ENCODE peak calls at places on chromosomes 3 and 15, in four cellular contexts. C is A549, A is tibial nerve, O is mammary epithelial cell. P is an unnamed sample. For H3K4me1, the result is how much of the 10 kb centered on the place peaks cover.

GRCh38 chr3:4497884-4498283 is 4.7 kb downstream of the ITPR1 start:
- DNase-seq in C (no peak), A (no peak), O (no peak), P (no peak)

GRCh38 chr15:46413799-46414198 is 779.0 kb downstream of the SQOR start:
- DNase-seq in C (no peak), A (no peak), O (no peak), P (no peak)

GRCh38 chr3:101141135-101141534 is 147.9 kb upstream of the ABI3BP start:
- DNase-seq in C (no peak), A (no peak), O (no peak), P (no peak)

GRCh38 chr15:72846027-72846426 is 62.5 kb upstream of the ADPGK start:
- DNase-seq in C (no peak), A (no peak), O (no peak), P (no peak)

GRCh38 chr15:99993681-99994131 is 260.5 kb upstream of the LYSMD4 start:
- DNase-seq in C (no peak), A (no peak), O (no peak), P (no peak)

GRCh38 chr3:108222813-108223307 is 636 bp upstream of the IFT57 start:
- DNase-seq in C (no peak), A (no peak), O (no peak), P (peak)

GRCh38 chr15:27412413-27412812 is 441.4 kb downstream of the GABRG3 start:
- DNase-seq in C (no peak), A (no peak), O (no peak), P (no peak)

GRCh38 chr3:27542469-27542868 is 58.3 kb upstream of the SLC4A7 start:
- DNase-seq in C (no peak), A (no peak), O (no peak), P (no peak)

GRCh38 chr3:35724106-35724505 is 84.8 kb downstream of the ARPP21 start:
- DNase-seq in C (no peak), A (no peak), O (no peak), P (no peak)

GRCh38 chr3:38118421-38119247 is 18.3 kb downstream of the ACAA1 start:
- DNase-seq in C (no peak), A (no peak), O (no peak), P (no peak)

GRCh38 chr15:89450076-89451006 is 46.0 kb downstream of the RHCG start:
- DNase-seq in C (no peak), A (no peak), O (no peak), P (no peak)

GRCh38 chr15:91099616-91100560 is at the start of gene SV2B:
- DNase-seq in C (no peak), A (peak), O (peak), P (peak)

GRCh38 chr15:63178034-63178433 is 11.4 kb upstream of the RAB8B start:
- DNase-seq in C (no peak), A (no peak), O (no peak), P (no peak)

GRCh38 chr15:64246364-64247189 is 83.8 kb upstream of the PPIB start:
- DNase-seq in C (peak), A (no peak), O (peak), P (no peak)

GRCh38 chr3:123843668-123844067 is 40.5 kb downstream of the MYLK start:
- DNase-seq in C (no peak), A (no peak), O (peak), P (no peak)

GRCh38 chr3:10273697-10274305 is 18.9 kb downstream of the GHRL start:
- DNase-seq in C (no peak), A (no peak), O (peak), P (no peak)

GRCh38 chr3:153052096-153052460 is 109.9 kb upstream of the RAP2B start:
- DNase-seq in C (peak), A (no peak), O (peak), P (no peak)

GRCh38 chr3:60094392-60094947 is 1044.6 kb upstream of the CFAP20DC start:
- DNase-seq in C (no peak), A (no peak), O (no peak), P (no peak)

GRCh38 chr15:85704720-85705119 is 90.0 kb downstream of the KLHL25 start:
- DNase-seq in C (no peak), A (no peak), O (no peak), P (no peak)
- H3K4me1 ChIP-seq in C (under half), A (half or more), O (under half), P (half or more)

GRCh38 chr15:66797921-66798320 is 95.9 kb downstream of the SMAD6 start:
- DNase-seq in C (no peak), A (no peak), O (no peak), P (no peak)
- H3K4me1 ChIP-seq in C (under half), A (under half), O (under half), P (under half)

DNA sequence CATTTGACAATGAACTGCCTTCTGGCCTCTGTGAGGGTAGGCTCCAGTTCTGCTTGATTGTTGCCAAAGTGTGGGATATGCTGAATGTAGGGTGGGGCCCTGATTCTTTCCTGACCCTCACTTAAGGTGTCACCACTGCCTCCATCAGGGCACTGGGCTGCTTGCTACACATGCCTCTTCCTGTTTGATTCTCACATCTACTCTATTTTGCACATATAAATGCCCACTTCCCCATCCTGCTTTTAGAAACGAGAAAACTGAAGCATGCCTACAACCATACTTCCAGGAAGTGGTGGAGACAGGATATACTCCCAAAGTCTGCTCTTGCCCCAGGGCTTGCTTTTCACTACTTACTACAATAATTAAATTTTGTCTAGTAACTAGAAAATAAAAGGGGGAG is 6.8 kb downstream of the ZDHHC3 start:
- DNase-seq in C (no peak), A (no peak), O (no peak), P (no peak)
- H3K4me1 ChIP-seq in C (under half), A (under half), O (half or more), P (under half)

GRCh38 chr15:67023517-67024321 is 41.7 kb upstream of the SMAD3 start:
- DNase-seq in C (no peak), A (no peak), O (peak), P (no peak)

GRCh38 chr15:67025719-67026118 is 39.7 kb upstream of the SMAD3 start:
- DNase-seq in C (peak), A (peak), O (peak), P (no peak)

GRCh38 chr15:67024322-67024997 is 40.9 kb upstream of the SMAD3 start:
- DNase-seq in C (peak), A (peak), O (peak), P (no peak)

GRCh38 chr15:67024998-67025368 is 40.4 kb upstream of the SMAD3 start:
- DNase-seq in C (no peak), A (no peak), O (no peak), P (no peak)

DNA sequence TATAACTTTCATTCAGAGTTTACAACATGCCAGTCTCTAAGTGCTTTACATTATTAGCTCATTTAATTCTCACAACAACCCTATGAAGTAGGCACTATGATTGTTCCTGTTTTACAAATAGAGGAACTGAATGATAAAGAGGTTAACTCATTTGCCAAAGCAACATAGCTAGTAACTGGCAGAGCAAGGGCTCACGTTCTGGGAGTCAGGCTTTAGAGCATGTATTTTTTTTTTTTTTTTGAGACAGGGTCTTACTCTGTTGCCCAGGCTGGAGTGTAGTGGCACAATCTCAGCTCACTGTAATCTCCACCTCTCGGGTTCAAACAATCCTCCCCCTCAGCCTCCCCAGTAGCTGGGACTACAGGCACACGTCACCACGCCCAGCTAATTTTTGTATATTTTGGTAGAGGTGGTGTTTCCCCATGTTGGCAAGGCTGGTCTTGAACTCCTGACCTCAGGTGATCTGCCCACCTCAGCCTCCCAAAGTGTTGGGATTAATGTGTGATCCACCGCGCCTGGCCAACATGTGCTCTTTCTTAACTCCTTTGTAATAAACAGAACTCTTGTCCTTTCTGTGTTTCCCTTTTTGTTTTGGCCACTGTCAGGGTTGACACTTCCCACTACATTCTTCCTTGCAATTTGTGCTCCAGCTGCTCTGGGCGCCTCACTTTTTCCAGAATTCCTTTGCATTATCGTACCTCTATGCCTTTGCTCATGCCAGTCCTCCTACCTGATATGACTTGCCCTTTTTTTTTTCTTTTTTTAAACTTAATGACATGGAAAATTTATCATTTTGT is 39.0 kb upstream of the SMAD3 start:
- DNase-seq in C (no peak), A (no peak), O (no peak), P (no peak)
- H3K4me1 ChIP-seq in C (half or more), A (under half), O (under half), P (under half)

GRCh38 chr3:57127849-57128566 is 37.1 kb downstream of the IL17RD start:
- DNase-seq in C (no peak), A (peak), O (no peak), P (no peak)

GRCh38 chr3:57128863-57129602 is 36.1 kb downstream of the IL17RD start:
- DNase-seq in C (no peak), A (no peak), O (no peak), P (no peak)

GRCh38 chr3:57135964-57136363 is 29.2 kb downstream of the IL17RD start:
- DNase-seq in C (no peak), A (no peak), O (no peak), P (no peak)

GRCh38 chr3:57130426-57131209 is 34.5 kb downstream of the IL17RD start:
- DNase-seq in C (no peak), A (peak), O (no peak), P (no peak)

DNA sequence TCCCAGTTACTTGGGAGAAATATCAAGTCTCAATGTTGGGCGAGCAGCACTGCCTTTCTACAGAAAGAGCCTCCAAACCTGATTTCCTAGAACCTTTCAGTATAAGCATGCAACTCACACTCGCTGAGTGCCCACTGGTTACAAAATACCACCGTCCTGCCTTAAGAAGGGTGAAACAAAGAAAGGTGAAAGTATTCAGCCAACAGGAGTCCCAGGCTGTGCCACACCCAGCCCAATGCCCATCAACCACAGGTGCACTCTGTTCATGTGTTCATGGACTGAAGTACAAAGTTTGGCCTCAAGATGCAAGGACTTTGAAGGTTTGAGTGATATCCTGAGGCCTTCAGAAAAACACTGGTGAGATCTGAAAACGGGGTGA is 34.0 kb downstream of the IL17RD start:
- DNase-seq in C (no peak), A (no peak), O (no peak), P (no peak)
- H3K4me1 ChIP-seq in C (under half), A (under half), O (under half), P (under half)

GRCh38 chr3:57256844-57257243 is 29.3 kb downstream of the APPL1 start:
- DNase-seq in C (no peak), A (no peak), O (no peak), P (no peak)
- H3K4me1 ChIP-seq in C (under half), A (under half), O (under half), P (under half)